ENCODE peak calls at places on chromosomes 2 and 18, in four cellular contexts. One of them, this sample, is unnamed.

GRCh38 chr18:23871410-23871809 is 143.1 kb upstream of the TTC39C start:
- DNase-seq in tibial nerve: no peak
- DNase-seq in IMR-90: no peak
- DNase-seq in adrenal gland: no peak
- DNase-seq in this sample: no peak

GRCh38 chr18:62282188-62282629 is 42.9 kb upstream of the TNFRSF11A start:
- DNase-seq in tibial nerve: no peak
- DNase-seq in IMR-90: peak
- DNase-seq in adrenal gland: no peak
- DNase-seq in this sample: no peak

GRCh38 chr2:63023444-63023843 is 27.2 kb upstream of the OTX1 start:
- DNase-seq in tibial nerve: no peak
- DNase-seq in IMR-90: peak
- DNase-seq in adrenal gland: no peak
- DNase-seq in this sample: peak

GRCh38 chr2:240555541-240556250 is 2.1 kb downstream of the ANKMY1 start:
- DNase-seq in tibial nerve: no peak
- DNase-seq in IMR-90: no peak
- DNase-seq in adrenal gland: no peak
- DNase-seq in this sample: no peak

GRCh38 chr2:188456114-188456909 is 164.6 kb downstream of the GULP1 start:
- DNase-seq in tibial nerve: no peak
- DNase-seq in IMR-90: no peak
- DNase-seq in adrenal gland: no peak
- DNase-seq in this sample: no peak

GRCh38 chr18:52219102-52219501 is 120.9 kb upstream of the DCC start:
- DNase-seq in tibial nerve: no peak
- DNase-seq in IMR-90: no peak
- DNase-seq in adrenal gland: no peak
- DNase-seq in this sample: no peak

GRCh38 chr2:68715353-68716041 is 19.1 kb upstream of the ARHGAP25 start:
- DNase-seq in tibial nerve: peak
- DNase-seq in IMR-90: peak
- DNase-seq in adrenal gland: peak
- DNase-seq in this sample: peak

GRCh38 chr2:47360283-47360682 is 42.7 kb upstream of the MSH2 start:
- DNase-seq in tibial nerve: no peak
- DNase-seq in IMR-90: no peak
- DNase-seq in adrenal gland: no peak
- DNase-seq in this sample: no peak

GRCh38 chr18:8996771-8997432 is 105.6 kb upstream of the NDUFV2 start:
- DNase-seq in tibial nerve: no peak
- DNase-seq in IMR-90: no peak
- DNase-seq in adrenal gland: no peak
- DNase-seq in this sample: no peak

GRCh38 chr2:225464346-225465025 is 65.0 kb downstream of the NYAP2 start:
- DNase-seq in tibial nerve: no peak
- DNase-seq in IMR-90: no peak
- DNase-seq in adrenal gland: no peak
- DNase-seq in this sample: no peak

GRCh38 chr2:75403991-75404428 is 156.7 kb downstream of the EVA1A start:
- DNase-seq in tibial nerve: no peak
- DNase-seq in IMR-90: peak
- DNase-seq in adrenal gland: peak
- DNase-seq in this sample: peak

GRCh38 chr2:25606892-25607291 is 66.5 kb downstream of the DTNB start:
- DNase-seq in tibial nerve: no peak
- DNase-seq in IMR-90: peak
- DNase-seq in adrenal gland: no peak
- DNase-seq in this sample: no peak

GRCh38 chr2:236663267-236663666 is 93.6 kb downstream of the ACKR3 start:
- DNase-seq in tibial nerve: peak
- DNase-seq in IMR-90: no peak
- DNase-seq in adrenal gland: no peak
- DNase-seq in this sample: no peak

GRCh38 chr2:240402566-240403295 is 32.7 kb upstream of the GPC1 start:
- DNase-seq in tibial nerve: peak
- DNase-seq in IMR-90: no peak
- DNase-seq in adrenal gland: no peak
- DNase-seq in this sample: no peak

GRCh38 chr18:23967321-23968089 is 47.0 kb upstream of the TTC39C start:
- DNase-seq in tibial nerve: no peak
- DNase-seq in IMR-90: no peak
- DNase-seq in adrenal gland: no peak
- DNase-seq in this sample: no peak

GRCh38 chr2:128502638-128503246 is 184.1 kb upstream of the HS6ST1 start:
- DNase-seq in tibial nerve: no peak
- DNase-seq in IMR-90: no peak
- DNase-seq in adrenal gland: no peak
- DNase-seq in this sample: no peak

GRCh38 chr2:39873586-39873985 is 94.5 kb upstream of the THUMPD2 start:
- DNase-seq in tibial nerve: no peak
- DNase-seq in IMR-90: no peak
- DNase-seq in adrenal gland: no peak
- DNase-seq in this sample: no peak

GRCh38 chr2:215979615-215980014 is 33.7 kb downstream of the MREG start:
- DNase-seq in tibial nerve: no peak
- DNase-seq in IMR-90: no peak
- DNase-seq in adrenal gland: no peak
- DNase-seq in this sample: no peak

GRCh38 chr18:24850532-24850931 is 390.1 kb downstream of the HRH4 start:
- DNase-seq in tibial nerve: no peak
- DNase-seq in IMR-90: no peak
- DNase-seq in adrenal gland: no peak
- DNase-seq in this sample: no peak

GRCh38 chr18:55309249-55309648 is 278.7 kb downstream of the TCF4 start:
- DNase-seq in tibial nerve: no peak
- DNase-seq in IMR-90: no peak
- DNase-seq in adrenal gland: no peak
- DNase-seq in this sample: no peak

GRCh38 chr2:162044586-162044985 is 29.4 kb downstream of the DPP4 start:
- DNase-seq in tibial nerve: no peak
- DNase-seq in IMR-90: no peak
- DNase-seq in adrenal gland: no peak
- DNase-seq in this sample: no peak

GRCh38 chr18:51137891-51138290 is 59.6 kb downstream of the MEX3C start:
- DNase-seq in tibial nerve: no peak
- DNase-seq in IMR-90: no peak
- DNase-seq in adrenal gland: no peak
- DNase-seq in this sample: peak

GRCh38 chr2:132593171-132593570 is 76.8 kb downstream of the LYPD1 start:
- DNase-seq in tibial nerve: no peak
- DNase-seq in IMR-90: peak
- DNase-seq in adrenal gland: no peak
- DNase-seq in this sample: no peak

GRCh38 chr2:227462972-227463931 is 8.7 kb upstream of the AGFG1 start:
- DNase-seq in tibial nerve: no peak
- DNase-seq in IMR-90: no peak
- DNase-seq in adrenal gland: no peak
- DNase-seq in this sample: no peak

GRCh38 chr18:9038277-9038871 is 64.1 kb upstream of the NDUFV2 start:
- DNase-seq in tibial nerve: no peak
- DNase-seq in IMR-90: peak
- DNase-seq in adrenal gland: no peak
- DNase-seq in this sample: no peak

GRCh38 chr2:212548459-212548815 is 9.8 kb upstream of the ERBB4 start:
- DNase-seq in tibial nerve: no peak
- DNase-seq in IMR-90: peak
- DNase-seq in adrenal gland: peak
- DNase-seq in this sample: no peak

GRCh38 chr18:59980052-59980668 is 80.4 kb downstream of the PMAIP1 start:
- DNase-seq in tibial nerve: no peak
- DNase-seq in IMR-90: no peak
- DNase-seq in adrenal gland: no peak
- DNase-seq in this sample: no peak

GRCh38 chr2:26243643-26244478 is 571 bp downstream of the HADHA start:
- DNase-seq in tibial nerve: no peak
- DNase-seq in IMR-90: peak
- DNase-seq in adrenal gland: peak
- DNase-seq in this sample: no peak

GRCh38 chr2:104733544-104733943 is 120.4 kb upstream of the POU3F3 start:
- DNase-seq in tibial nerve: no peak
- DNase-seq in IMR-90: no peak
- DNase-seq in adrenal gland: peak
- DNase-seq in this sample: peak

GRCh38 chr2:108297436-108298141 is 8.9 kb downstream of the SULT1C2 start:
- DNase-seq in tibial nerve: no peak
- DNase-seq in IMR-90: peak
- DNase-seq in adrenal gland: no peak
- DNase-seq in this sample: peak

GRCh38 chr18:36153203-36153602 is 23.5 kb downstream of the ELP2 start:
- DNase-seq in tibial nerve: no peak
- DNase-seq in IMR-90: peak
- DNase-seq in adrenal gland: no peak
- DNase-seq in this sample: no peak

GRCh38 chr2:196640031-196640548 is 575 bp downstream of the CCDC150 start:
- DNase-seq in tibial nerve: no peak
- DNase-seq in IMR-90: no peak
- DNase-seq in adrenal gland: no peak
- DNase-seq in this sample: no peak

GRCh38 chr2:230685165-230685560 is 27.5 kb upstream of the CAB39 start:
- DNase-seq in tibial nerve: no peak
- DNase-seq in IMR-90: no peak
- DNase-seq in adrenal gland: no peak
- DNase-seq in this sample: no peak

GRCh38 chr18:3248670-3249359 is 1.2 kb downstream of the MYL12A start:
- DNase-seq in tibial nerve: no peak
- DNase-seq in IMR-90: peak
- DNase-seq in adrenal gland: no peak
- DNase-seq in this sample: no peak
- TF ChIP-seq POLR2A in tibial nerve: no peak
- TF ChIP-seq POLR2A in IMR-90: no peak
- TF ChIP-seq POLR2A in adrenal gland: no peak
- TF ChIP-seq POLR2A in this sample: no peak

DNA sequence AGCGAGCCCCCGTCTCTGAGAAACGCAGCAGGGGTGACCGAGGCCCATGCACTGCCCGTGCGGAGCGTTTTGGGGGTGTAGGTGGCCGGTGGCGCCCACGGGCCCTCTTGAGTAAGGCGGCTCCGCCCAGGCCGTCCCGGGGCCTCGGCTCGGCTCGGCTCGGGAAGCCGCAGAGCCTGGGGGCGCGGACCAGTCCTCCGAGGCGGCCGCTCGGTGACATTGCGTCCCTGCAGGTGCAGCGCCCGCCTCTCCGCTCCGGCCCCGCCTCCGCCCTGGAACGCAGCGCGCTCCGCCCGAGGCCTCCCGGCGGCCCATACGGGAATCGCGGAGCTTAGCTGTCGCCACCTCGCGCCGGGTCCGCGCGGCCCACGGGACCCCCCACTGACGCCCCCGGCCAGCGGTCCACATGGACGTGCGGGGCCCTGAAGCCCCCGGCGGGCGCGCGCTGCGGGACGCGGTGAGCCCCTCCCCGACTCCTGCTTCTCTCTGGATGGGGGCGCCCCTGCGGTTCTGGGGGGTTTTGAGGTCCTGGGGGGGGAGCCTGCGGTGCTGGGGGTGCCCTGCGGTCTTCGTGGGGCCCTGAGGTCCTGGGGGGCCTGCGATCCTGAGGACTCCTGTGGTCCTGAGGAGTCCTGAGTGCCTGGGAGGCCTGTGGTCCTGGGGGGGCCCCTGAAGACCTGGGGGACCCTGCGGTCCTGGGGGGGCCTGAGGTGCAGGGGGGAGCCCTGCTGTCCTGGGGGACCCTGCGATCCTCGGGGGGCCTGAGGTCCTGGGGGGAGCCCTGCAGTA is at the start of gene HSBP1L1:
- DNase-seq in tibial nerve: no peak
- DNase-seq in IMR-90: no peak
- DNase-seq in adrenal gland: peak
- DNase-seq in this sample: no peak
- TF ChIP-seq POLR2A in tibial nerve: peak
- TF ChIP-seq POLR2A in IMR-90: no peak
- TF ChIP-seq POLR2A in adrenal gland: no peak
- TF ChIP-seq POLR2A in this sample: no peak

GRCh38 chr2:11669454-11670291 is at the start of gene NTSR2:
- DNase-seq in tibial nerve: no peak
- DNase-seq in IMR-90: peak
- DNase-seq in adrenal gland: peak
- DNase-seq in this sample: no peak
- TF ChIP-seq POLR2A in tibial nerve: no peak
- TF ChIP-seq POLR2A in IMR-90: no peak
- TF ChIP-seq POLR2A in adrenal gland: no peak
- TF ChIP-seq POLR2A in this sample: no peak

GRCh38 chr2:99771691-99772333 is 282.0 kb upstream of the REV1 start:
- DNase-seq in tibial nerve: no peak
- DNase-seq in IMR-90: no peak
- DNase-seq in adrenal gland: peak
- DNase-seq in this sample: no peak
- TF ChIP-seq POLR2A in tibial nerve: no peak
- TF ChIP-seq POLR2A in IMR-90: no peak
- TF ChIP-seq POLR2A in adrenal gland: no peak
- TF ChIP-seq POLR2A in this sample: no peak

GRCh38 chr2:150410809-150411208 is 76.7 kb downstream of the RND3 start:
- DNase-seq in tibial nerve: no peak
- DNase-seq in IMR-90: peak
- DNase-seq in adrenal gland: no peak
- DNase-seq in this sample: peak
- TF ChIP-seq POLR2A in tibial nerve: no peak
- TF ChIP-seq POLR2A in IMR-90: no peak
- TF ChIP-seq POLR2A in adrenal gland: no peak
- TF ChIP-seq POLR2A in this sample: no peak

DNA sequence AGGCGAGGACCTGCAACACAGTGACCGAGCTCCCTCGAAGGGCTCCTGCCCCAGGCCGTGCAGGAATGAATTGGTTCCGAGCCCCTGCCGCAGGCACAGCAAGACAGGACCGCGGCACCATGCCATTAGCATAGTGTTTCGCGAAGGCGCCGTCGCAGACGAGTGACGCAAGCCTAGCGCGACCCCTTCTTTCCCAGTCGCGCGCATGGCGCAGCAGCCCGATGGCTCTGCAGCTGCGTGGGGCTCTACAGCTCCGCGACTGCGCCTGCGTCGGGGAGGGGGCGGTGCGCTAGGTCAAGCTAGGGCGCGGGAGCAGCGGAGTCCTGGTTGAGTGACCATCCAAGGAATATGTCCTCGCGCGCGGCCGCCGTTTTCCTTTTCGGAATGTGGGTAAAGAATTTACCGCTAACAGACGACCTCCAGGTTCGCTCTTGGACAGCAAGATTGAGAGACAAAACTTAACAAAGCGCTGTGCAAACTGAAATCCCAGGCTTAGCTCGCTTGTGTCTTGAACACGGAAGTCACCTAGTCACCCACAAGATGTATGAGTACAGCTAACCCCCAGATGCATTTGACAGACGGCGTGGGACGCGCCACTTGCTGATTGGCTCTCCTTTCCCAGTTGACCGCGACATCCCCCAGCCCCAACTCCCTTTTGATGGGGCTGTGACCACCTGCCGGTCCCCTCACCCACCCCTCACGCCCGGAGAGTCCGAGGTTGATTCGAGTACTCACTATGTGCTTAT is at the start of gene TRMT61B:
- DNase-seq in tibial nerve: peak
- DNase-seq in IMR-90: peak
- DNase-seq in adrenal gland: peak
- DNase-seq in this sample: peak
- TF ChIP-seq POLR2A in tibial nerve: peak
- TF ChIP-seq POLR2A in IMR-90: peak
- TF ChIP-seq POLR2A in adrenal gland: peak
- TF ChIP-seq POLR2A in this sample: peak